ENCODE peak calls at places on chromosomes 11 and 22, in four cellular contexts. X is CD4-positive, alpha-beta T cell; O is omental fat pad; I is stomach. Z is an unnamed sample.

GRCh38 chr11:114344494-114344893 is 48.3 kb downstream of the NNMT start:
- DNase-seq in O (no peak), X (no peak), I (no peak), Z (no peak)

GRCh38 chr11:28798286-28798685 is 690.1 kb downstream of the METTL15 start:
- DNase-seq in I (no peak), X (no peak), O (no peak), Z (no peak)

GRCh38 chr11:111554532-111554931 is 14.0 kb downstream of the LAYN start:
- DNase-seq in X (no peak), I (no peak), O (no peak), Z (no peak)

GRCh38 chr22:25774575-25775026 is 32.6 kb downstream of the MYO18B start:
- DNase-seq in X (no peak), I (no peak), O (no peak), Z (no peak)

GRCh38 chr11:21556936-21557335 is 635.9 kb upstream of the ANO5 start:
- DNase-seq in I (no peak), X (no peak), O (no peak), Z (no peak)

GRCh38 chr22:45686842-45687241 is 15.2 kb downstream of the ATXN10 start:
- DNase-seq in O (no peak), I (no peak), X (no peak), Z (no peak)

GRCh38 chr11:45100338-45100737 is 46.1 kb upstream of the PRDM11 start:
- DNase-seq in X (no peak), I (no peak), O (no peak), Z (no peak)

GRCh38 chr11:2590951-2591754 is 108.6 kb downstream of the KCNQ1OT1 start:
- DNase-seq in I (no peak), O (peak; percentile 6), X (no peak), Z (peak; percentile 3)

GRCh38 chr11:108975641-108976071 is 310.8 kb downstream of the DDX10 start:
- DNase-seq in O (no peak), X (no peak), I (no peak), Z (peak; percentile 27)

GRCh38 chr22:49371325-49372110 is 456.2 kb downstream of the BRD1 start:
- DNase-seq in O (no peak), I (peak; percentile 17), X (peak; percentile 17), Z (no peak)

GRCh38 chr22:49334976-49335375 is 492.7 kb downstream of the BRD1 start:
- DNase-seq in I (peak; percentile 17), X (peak; percentile 21), O (no peak), Z (no peak)

DNA sequence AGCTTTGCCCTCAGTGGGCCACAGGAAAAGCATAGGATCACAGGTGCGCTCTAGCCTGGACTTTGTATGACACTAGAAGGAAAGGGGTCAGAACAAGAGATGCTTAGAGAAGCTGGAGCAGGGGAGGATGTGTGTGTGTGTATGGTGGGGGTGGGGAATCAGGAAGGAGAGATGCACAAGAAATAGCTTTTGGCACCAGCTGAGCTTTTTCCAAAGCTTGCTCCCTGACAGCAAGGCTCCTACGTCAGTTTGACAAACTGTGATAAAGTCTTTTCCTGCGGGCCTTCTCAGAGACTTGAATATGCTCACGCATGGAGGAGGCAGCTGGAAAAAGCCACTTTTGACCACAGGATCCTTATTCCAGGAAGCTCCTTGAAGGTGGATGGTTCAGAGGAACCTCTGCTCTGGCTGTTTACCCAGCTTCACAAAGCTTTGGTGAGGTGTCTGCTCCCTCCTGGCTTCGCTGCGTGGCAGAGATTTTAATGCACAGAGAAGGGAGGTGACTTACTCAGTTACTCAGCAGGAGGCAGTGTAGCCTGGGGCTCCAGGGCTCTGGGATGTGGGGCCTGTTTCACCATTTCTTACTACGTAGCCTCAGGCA is 3.9 kb downstream of the CDC42EP1 start:
- DNase-seq in I (no peak), X (no peak), O (no peak), Z (no peak)
- TF ChIP-seq CTCF in I (no peak), X (no peak), O (no peak), Z (no peak)

DNA sequence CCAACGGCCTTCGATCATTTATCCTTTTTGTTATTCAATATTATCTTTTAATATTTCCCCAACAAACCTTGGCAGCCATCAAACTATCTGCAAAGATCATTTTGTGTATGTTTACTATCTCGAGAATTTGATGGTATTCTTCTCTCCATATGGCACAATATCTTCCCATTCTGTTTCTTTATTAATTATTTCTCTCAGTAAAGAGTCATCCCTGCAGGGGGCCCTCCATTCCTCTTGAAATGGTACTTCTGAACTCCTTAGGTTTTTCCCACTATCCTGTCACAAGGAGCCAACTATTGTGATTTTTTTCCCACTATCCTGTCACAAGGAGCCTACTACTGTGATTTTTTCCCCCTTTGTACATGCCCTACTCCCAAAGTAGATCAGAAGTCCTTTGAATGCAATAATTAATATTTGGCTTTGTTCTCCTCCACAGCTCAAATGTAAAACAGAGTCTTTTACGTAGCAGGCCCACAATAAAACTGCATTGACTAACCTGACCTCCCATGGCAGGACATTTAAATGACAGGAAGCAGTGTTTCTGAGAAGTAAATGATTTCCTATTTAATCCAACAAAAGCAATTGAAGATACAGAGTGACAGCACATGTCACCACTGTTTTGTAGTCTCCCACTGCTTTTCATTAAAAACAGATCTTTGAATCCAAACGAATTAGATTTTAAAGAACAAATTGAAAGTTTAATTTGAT is 43.3 kb downstream of the PDGFD start:
- DNase-seq in I (no peak), X (no peak), O (no peak), Z (no peak)
- TF ChIP-seq CTCF in I (no peak), X (no peak), O (no peak), Z (peak; percentile 14)

GRCh38 chr11:81444306-81444705 is 1289.4 kb downstream of the FAM181B start:
- DNase-seq in I (no peak), X (no peak), O (no peak), Z (no peak)
- TF ChIP-seq CTCF in I (no peak), X (no peak), O (no peak), Z (no peak)

GRCh38 chr11:126371595-126371994 is 16.1 kb downstream of the ST3GAL4 start:
- DNase-seq in I (no peak), X (no peak), O (no peak), Z (no peak)
- TF ChIP-seq CTCF in I (no peak), X (no peak), O (no peak), Z (no peak)

GRCh38 chr11:78615724-78616123 is 41.1 kb upstream of the NARS2 start:
- DNase-seq in X (no peak), I (no peak), O (no peak), Z (no peak)
- TF ChIP-seq CTCF in X (no peak), I (no peak), O (no peak), Z (no peak)

GRCh38 chr11:832529-833113 is at the start of gene CD151:
- DNase-seq in O (no peak), X (peak; percentile 62), I (peak; percentile 73), Z (peak; percentile 67)
- TF ChIP-seq CTCF in O (no peak), X (no peak), I (no peak), Z (no peak)

GRCh38 chr22:35424081-35424480 is 24.1 kb downstream of the MCM5 start:
- DNase-seq in O (no peak), I (no peak), X (no peak), Z (no peak)

GRCh38 chr22:35422145-35422544 is 22.2 kb downstream of the MCM5 start:
- DNase-seq in O (no peak), X (no peak), I (no peak), Z (no peak)

GRCh38 chr22:35424761-35425160 is 24.8 kb downstream of the MCM5 start:
- DNase-seq in X (no peak), O (no peak), I (no peak), Z (no peak)

GRCh38 chr22:35421121-35421520 is 21.2 kb downstream of the MCM5 start:
- DNase-seq in X (no peak), O (no peak), I (no peak), Z (no peak)

DNA sequence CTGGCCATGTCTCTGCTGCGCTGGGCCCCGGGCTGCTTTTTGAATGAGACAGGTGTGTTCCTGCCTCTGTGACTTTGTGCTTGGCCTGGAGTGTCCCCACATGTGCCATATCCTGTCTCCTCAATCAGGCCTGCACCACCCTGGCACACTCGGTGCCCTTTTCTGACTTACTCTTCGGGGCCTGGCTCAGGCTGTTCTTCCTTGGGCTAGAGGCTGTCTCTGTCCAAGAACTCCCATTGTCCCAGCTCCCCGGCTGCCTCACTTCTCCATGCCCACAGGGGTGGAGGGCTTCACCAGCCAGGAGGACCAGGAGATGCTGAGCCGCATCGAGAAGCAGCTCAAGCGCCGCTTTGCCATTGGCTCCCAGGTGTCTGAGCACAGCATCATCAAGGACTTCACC is 23.0 kb downstream of the MCM5 start:
- DNase-seq in X (no peak), I (no peak), O (no peak), Z (no peak)
- TF ChIP-seq CTCF in X (no peak), I (no peak), O (no peak), Z (no peak)

DNA sequence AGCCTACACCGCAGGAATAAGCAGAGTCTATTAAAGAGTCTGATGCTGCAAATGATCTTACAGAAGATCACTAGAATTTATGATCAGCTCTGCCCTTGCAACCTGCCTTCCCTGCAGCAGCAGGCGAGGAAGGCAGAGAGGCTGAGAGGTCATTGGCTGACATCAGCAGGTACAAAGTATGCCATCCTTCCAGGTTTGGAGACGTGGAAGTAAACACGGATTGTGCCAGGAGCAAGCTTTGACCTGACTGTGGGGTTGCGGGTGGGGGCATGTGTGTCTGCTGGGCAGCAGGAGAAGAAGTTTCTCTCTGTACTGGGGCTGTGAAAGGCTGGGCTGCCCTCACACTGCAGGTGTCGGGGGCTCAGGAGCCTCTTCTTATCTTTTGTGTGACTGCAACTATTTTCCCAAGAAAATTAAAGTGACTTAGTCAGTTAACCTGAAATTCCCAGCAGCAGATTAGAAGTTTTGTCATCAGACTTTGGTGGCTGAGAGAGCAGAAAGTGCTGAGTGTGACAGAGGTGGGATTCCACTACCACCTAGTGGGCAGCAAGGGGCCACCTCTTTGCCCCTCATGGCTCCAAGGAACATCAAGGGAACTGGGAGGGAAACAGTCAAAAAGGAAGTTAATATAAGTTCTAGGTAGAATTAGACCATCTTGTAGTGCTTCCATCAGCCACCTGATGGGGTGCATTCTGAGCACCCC is 565.9 kb downstream of the ETS1 start:
- DNase-seq in I (no peak), X (no peak), O (no peak), Z (no peak)
- TF ChIP-seq CTCF in I (no peak), X (no peak), O (no peak), Z (no peak)

GRCh38 chr11:257766-258493 is 20.3 kb upstream of the NLRP6 start:
- DNase-seq in X (no peak), O (no peak), I (no peak), Z (no peak)
- TF ChIP-seq CTCF in X (no peak), O (no peak), I (no peak), Z (no peak)

Z was measured in body of pancreas.